ENCODE peak calls at places on chromosomes 11 and 22, in five cellular contexts. O is HepG2, X is K562, Q is GM12878, P is HCT116. F is an unnamed sample.

GRCh38 chr11:78408619-78409018 is 9.0 kb downstream of the GAB2 start:
- DNase-seq in P (no peak), Q (no peak), O (no peak), X (no peak), F (no peak)

GRCh38 chr22:33210129-33210784 is 152.1 kb upstream of the SYN3 start:
- DNase-seq in P (no peak), Q (no peak), X (peak), O (peak), F (no peak)

GRCh38 chr11:89487016-89487415 is 4.2 kb downstream of the NOX4 start:
- DNase-seq in X (no peak), Q (no peak), P (no peak), O (no peak), F (no peak)

GRCh38 chr11:31340903-31341572 is 28.5 kb downstream of the DCDC1 start:
- DNase-seq in P (peak), X (peak), Q (no peak), O (peak), F (peak)

GRCh38 chr11:35247863-35248262 is 108.9 kb downstream of the CD44 start:
- DNase-seq in X (no peak), P (no peak), Q (no peak), O (no peak), F (no peak)

GRCh38 chr11:117610045-117610444 is 187.0 kb downstream of the DSCAML1 start:
- DNase-seq in P (no peak), Q (peak), X (no peak), O (no peak), F (no peak)

GRCh38 chr11:130783322-130783721 is 133.0 kb downstream of the SNX19 start:
- DNase-seq in X (no peak), P (no peak), O (no peak), Q (no peak), F (peak)

GRCh38 chr11:114075891-114076441 is 16.5 kb downstream of the ZBTB16 start:
- DNase-seq in P (peak), X (peak), Q (no peak), O (peak), F (no peak)

GRCh38 chr11:82794490-82794889 is 60.8 kb upstream of the FAM181B start:
- DNase-seq in O (no peak), X (no peak), P (no peak), Q (no peak), F (no peak)

GRCh38 chr11:128532016-128532570 is 55.3 kb downstream of the ETS1 start:
- DNase-seq in X (no peak), Q (no peak), P (no peak), O (no peak), F (no peak)

GRCh38 chr22:37043828-37044538 is 7.6 kb upstream of the KCTD17 start:
- DNase-seq in X (peak), Q (no peak), P (peak), O (peak), F (no peak)

GRCh38 chr22:45896961-45897538 is 79.9 kb downstream of the WNT7B start:
- DNase-seq in P (no peak), Q (no peak), X (no peak), O (no peak), F (no peak)

GRCh38 chr22:45895436-45896152 is 81.4 kb downstream of the WNT7B start:
- DNase-seq in X (no peak), P (no peak), O (no peak), Q (no peak), F (no peak)

GRCh38 chr22:45897736-45898135 is 79.2 kb downstream of the WNT7B start:
- DNase-seq in X (no peak), O (no peak), Q (no peak), P (no peak), F (no peak)

GRCh38 chr22:45893516-45893915 is 83.4 kb downstream of the WNT7B start:
- DNase-seq in O (no peak), P (no peak), X (no peak), Q (no peak), F (no peak)

DNA sequence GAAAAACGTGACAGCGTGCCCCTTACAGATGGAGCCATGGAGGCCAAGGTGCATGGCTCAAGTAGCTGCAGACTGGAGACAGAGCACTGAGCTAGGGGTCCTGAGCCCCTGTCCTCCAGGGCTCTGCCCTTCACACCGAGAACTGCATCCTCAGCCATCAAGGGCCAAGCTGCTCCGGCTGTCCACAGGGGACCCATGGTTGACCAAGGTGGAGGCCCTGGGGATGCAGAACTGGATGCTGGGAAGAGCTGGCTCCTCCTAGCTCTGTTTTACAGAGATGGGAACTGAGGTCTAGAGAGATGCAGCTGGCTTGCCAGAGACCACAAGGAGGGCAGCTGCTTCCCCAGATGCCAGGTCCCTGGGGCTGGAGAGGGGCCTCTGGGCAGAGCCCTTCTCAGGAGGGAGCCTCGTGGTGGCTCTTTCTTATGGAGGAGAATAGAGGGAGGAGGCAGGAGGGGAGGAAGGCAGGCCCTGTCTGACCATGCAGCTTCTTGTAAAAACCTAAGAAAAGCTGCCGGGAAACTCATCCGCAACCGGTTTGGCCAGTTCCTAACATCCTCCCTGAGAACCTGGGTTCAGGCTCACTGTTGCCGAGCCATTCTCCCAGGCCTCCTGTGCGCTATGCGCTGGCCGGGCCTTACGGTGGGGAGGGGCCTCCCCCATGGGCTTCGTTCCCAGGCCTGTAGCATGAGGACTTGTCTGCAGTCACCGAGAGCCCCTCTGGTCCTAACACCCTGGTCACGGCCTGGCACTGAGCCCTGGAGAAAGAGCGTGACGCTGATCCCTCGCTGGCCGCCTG is 80.6 kb downstream of the WNT7B start:
- DNase-seq in X (no peak), O (no peak), P (no peak), Q (no peak), F (peak)
- TF ChIP-seq ZNF274 in X (no peak), O (no peak), P (no peak), Q (no peak), F (no peak)

DNA sequence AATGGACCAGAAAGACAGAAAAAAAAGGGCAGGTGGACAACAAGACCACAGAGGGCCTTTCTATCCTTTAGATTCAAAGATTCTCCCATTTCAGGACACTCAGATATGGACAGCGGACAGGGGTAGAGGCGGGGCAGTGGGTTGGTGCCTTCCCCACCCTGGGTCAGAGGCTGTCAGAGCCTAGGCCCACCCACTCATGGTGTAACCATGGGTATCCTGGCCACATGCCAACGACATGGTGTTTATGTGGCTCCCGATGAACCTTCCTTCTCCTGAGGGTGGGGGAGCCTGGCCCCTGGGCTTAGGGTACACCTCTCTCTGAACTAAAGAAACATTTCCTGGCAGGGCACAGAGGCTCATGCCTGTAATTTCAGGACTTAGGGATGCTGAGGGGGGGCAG is 14.3 kb upstream of the P2RY2 start:
- DNase-seq in P (no peak), Q (no peak), O (no peak), X (no peak), F (no peak)
- TF ChIP-seq SIN3A in P (no peak), Q (no peak), O (no peak), X (no peak), F (no peak)

GRCh38 chr22:28985581-28986290 is 75.9 kb downstream of the C22orf31 start:
- DNase-seq in Q (no peak), O (no peak), P (no peak), X (no peak), F (no peak)
- TF ChIP-seq ZNF274 in Q (no peak), O (no peak), P (no peak), X (no peak), F (no peak)

GRCh38 chr11:75159081-75159953 is 8.4 kb downstream of the SLCO2B1 start:
- DNase-seq in P (no peak), Q (no peak), X (no peak), O (peak), F (no peak)
- TF ChIP-seq SIN3A in P (no peak), Q (no peak), X (no peak), O (no peak), F (no peak)

GRCh38 chr11:123357990-123358827 is 71.9 kb upstream of the GRAMD1B start:
- DNase-seq in Q (peak), X (no peak), P (no peak), O (no peak), F (no peak)
- TF ChIP-seq ZNF274 in Q (no peak), X (no peak), P (no peak), O (no peak), F (no peak)

GRCh38 chr11:112017538-112017937 is 7.7 kb upstream of the DLAT start:
- DNase-seq in X (no peak), P (no peak), Q (no peak), O (peak), F (no peak)
- TF ChIP-seq SIN3A in X (no peak), P (no peak), Q (no peak), O (no peak), F (no peak)

GRCh38 chr22:31838917-31839316 is 85.1 kb downstream of the DEPDC5 start:
- DNase-seq in Q (no peak), P (no peak), X (no peak), O (no peak), F (no peak)

GRCh38 chr22:31840581-31840980 is 86.8 kb downstream of the DEPDC5 start:
- DNase-seq in P (no peak), O (no peak), X (no peak), Q (no peak), F (no peak)

GRCh38 chr22:31843526-31843925 is 89.7 kb downstream of the DEPDC5 start:
- DNase-seq in O (no peak), X (no peak), Q (no peak), P (no peak), F (no peak)

GRCh38 chr22:31839986-31840385 is 86.2 kb downstream of the DEPDC5 start:
- DNase-seq in O (no peak), X (no peak), Q (no peak), P (no peak), F (no peak)

GRCh38 chr22:31841029-31841827 is 87.4 kb downstream of the DEPDC5 start:
- DNase-seq in O (no peak), P (no peak), Q (no peak), X (no peak), F (no peak)
- TF ChIP-seq ZNF274 in O (no peak), P (no peak), Q (no peak), X (no peak), F (no peak)

F was measured in H1.